ENCODE peak calls at places on chromosomes 4 and X, in five cellular contexts. One of them, this sample, is unnamed.

GRCh38 chr4:71472946-71473345 is 134.1 kb downstream of the SLC4A4 start:
- DNase-seq in H1: no peak
- DNase-seq in K562: no peak
- DNase-seq in SK-N-SH: no peak
- DNase-seq in HepG2: no peak
- DNase-seq in this sample: no peak

GRCh38 chr4:147732516-147733193 is 767 bp downstream of the ARHGAP10 start:
- DNase-seq in H1: no peak
- DNase-seq in K562: no peak
- DNase-seq in SK-N-SH: peak
- DNase-seq in HepG2: no peak
- DNase-seq in this sample: peak

GRCh38 chr4:41448935-41449334 is 89.0 kb upstream of the LIMCH1 start:
- DNase-seq in H1: no peak
- DNase-seq in K562: peak
- DNase-seq in SK-N-SH: no peak
- DNase-seq in HepG2: peak
- DNase-seq in this sample: no peak

GRCh38 chr4:89438102-89438831 is 130.7 kb upstream of the GPRIN3 start:
- DNase-seq in H1: peak
- DNase-seq in K562: peak
- DNase-seq in SK-N-SH: peak
- DNase-seq in HepG2: peak
- DNase-seq in this sample: peak

GRCh38 chr4:914531-914930 is 17.6 kb downstream of the GAK start:
- DNase-seq in H1: no peak
- DNase-seq in K562: no peak
- DNase-seq in SK-N-SH: no peak
- DNase-seq in HepG2: no peak
- DNase-seq in this sample: no peak

GRCh38 chr4:167233523-167234387 is 539 bp downstream of the SPOCK3 start:
- DNase-seq in H1: no peak
- DNase-seq in K562: no peak
- DNase-seq in SK-N-SH: peak
- DNase-seq in HepG2: no peak
- DNase-seq in this sample: no peak

GRCh38 chrX:69314436-69315348 is 149.4 kb upstream of the PJA1 start:
- DNase-seq in H1: no peak
- DNase-seq in K562: no peak
- DNase-seq in SK-N-SH: peak
- DNase-seq in HepG2: no peak
- DNase-seq in this sample: peak

GRCh38 chrX:10259716-10260115 is 102.9 kb downstream of the CLCN4 start:
- DNase-seq in H1: no peak
- DNase-seq in K562: no peak
- DNase-seq in SK-N-SH: no peak
- DNase-seq in HepG2: no peak
- DNase-seq in this sample: no peak

GRCh38 chr4:168163106-168163505 is 70.8 kb downstream of the ANXA10 start:
- DNase-seq in H1: no peak
- DNase-seq in K562: no peak
- DNase-seq in SK-N-SH: no peak
- DNase-seq in HepG2: no peak
- DNase-seq in this sample: no peak

GRCh38 chr4:72567821-72568620 is 1.0 kb downstream of the ADAMTS3 start:
- DNase-seq in H1: peak
- DNase-seq in K562: peak
- DNase-seq in SK-N-SH: peak
- DNase-seq in HepG2: peak
- DNase-seq in this sample: peak

GRCh38 chr4:74111990-74112389 is 13.0 kb upstream of the CXCL2 start:
- DNase-seq in H1: no peak
- DNase-seq in K562: no peak
- DNase-seq in SK-N-SH: no peak
- DNase-seq in HepG2: no peak
- DNase-seq in this sample: no peak

GRCh38 chrX:23854122-23854521 is 53.6 kb downstream of the APOO start:
- DNase-seq in H1: no peak
- DNase-seq in K562: no peak
- DNase-seq in SK-N-SH: no peak
- DNase-seq in HepG2: no peak
- DNase-seq in this sample: no peak

GRCh38 chr4:6855692-6856297 is 53.8 kb upstream of the TBC1D14 start:
- DNase-seq in H1: no peak
- DNase-seq in K562: peak
- DNase-seq in SK-N-SH: no peak
- DNase-seq in HepG2: peak
- DNase-seq in this sample: no peak

GRCh38 chrX:17559728-17560379 is 177.4 kb upstream of the SCML1 start:
- DNase-seq in H1: no peak
- DNase-seq in K562: no peak
- DNase-seq in SK-N-SH: no peak
- DNase-seq in HepG2: no peak
- DNase-seq in this sample: no peak

GRCh38 chr4:55819634-55820033 is at the start of gene EXOC1L:
- DNase-seq in H1: peak
- DNase-seq in K562: peak
- DNase-seq in SK-N-SH: peak
- DNase-seq in HepG2: peak
- DNase-seq in this sample: no peak

GRCh38 chr4:140935259-140935658 is 179.1 kb upstream of the TBC1D9 start:
- DNase-seq in H1: no peak
- DNase-seq in K562: no peak
- DNase-seq in SK-N-SH: peak
- DNase-seq in HepG2: no peak
- DNase-seq in this sample: no peak

GRCh38 chrX:133653363-133653762 is 238.1 kb upstream of the GPC4 start:
- DNase-seq in H1: no peak
- DNase-seq in K562: no peak
- DNase-seq in SK-N-SH: no peak
- DNase-seq in HepG2: no peak
- DNase-seq in this sample: no peak

GRCh38 chr4:26369132-26370036 is 48.6 kb downstream of the RBPJ start:
- DNase-seq in H1: no peak
- DNase-seq in K562: no peak
- DNase-seq in SK-N-SH: no peak
- DNase-seq in HepG2: no peak
- DNase-seq in this sample: no peak

GRCh38 chr4:38275331-38275821 is 315.2 kb downstream of the PTTG2 start:
- DNase-seq in H1: no peak
- DNase-seq in K562: no peak
- DNase-seq in SK-N-SH: no peak
- DNase-seq in HepG2: peak
- DNase-seq in this sample: peak
- TF ChIP-seq JUND in H1: no peak
- TF ChIP-seq JUND in K562: no peak
- TF ChIP-seq JUND in SK-N-SH: no peak
- TF ChIP-seq JUND in HepG2: no peak
- TF ChIP-seq JUND in this sample: no peak

DNA sequence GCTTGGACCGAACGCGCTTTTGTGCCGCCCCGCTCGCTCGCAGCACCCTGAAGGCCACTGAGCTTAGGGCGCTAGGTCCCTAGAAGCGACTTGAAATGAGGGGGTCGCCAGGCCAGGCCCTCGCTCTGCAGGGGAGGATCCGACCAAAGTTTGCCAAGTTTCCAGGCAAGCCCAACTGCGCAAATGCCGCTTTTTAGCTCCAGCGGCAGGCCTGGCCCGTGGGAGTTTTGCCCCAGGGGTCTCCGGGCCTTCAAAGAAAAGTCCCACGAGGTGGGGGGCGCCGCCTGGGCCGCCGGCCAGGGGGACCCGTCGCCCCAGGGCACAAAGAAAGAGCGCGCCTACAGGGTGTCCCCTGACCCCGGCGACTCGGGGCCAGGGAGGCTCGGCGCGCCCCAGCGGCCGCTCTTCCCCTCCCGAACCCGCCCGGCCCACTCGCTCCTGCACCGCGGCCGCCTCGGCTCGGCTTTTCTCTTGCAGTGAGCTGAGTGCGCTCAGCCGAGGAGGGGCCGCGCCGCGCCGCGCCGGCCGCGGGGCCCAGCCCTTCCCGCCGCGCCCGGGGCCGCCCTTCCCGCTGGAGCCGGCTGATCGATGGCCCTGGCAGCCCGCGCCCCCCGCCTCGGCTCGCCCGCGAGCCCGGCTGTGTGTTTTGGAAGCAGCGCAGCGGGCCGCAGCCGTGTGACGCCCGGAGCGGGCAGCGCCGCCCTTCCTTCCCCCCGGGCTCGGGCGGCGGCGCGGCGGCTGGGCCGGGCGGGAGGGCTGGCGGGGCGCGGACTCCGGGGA is 788 bp upstream of the KLF3 start:
- DNase-seq in H1: no peak
- DNase-seq in K562: peak
- DNase-seq in SK-N-SH: no peak
- DNase-seq in HepG2: no peak
- DNase-seq in this sample: no peak
- TF ChIP-seq JUND in H1: no peak
- TF ChIP-seq JUND in K562: no peak
- TF ChIP-seq JUND in SK-N-SH: no peak
- TF ChIP-seq JUND in HepG2: no peak
- TF ChIP-seq JUND in this sample: no peak

DNA sequence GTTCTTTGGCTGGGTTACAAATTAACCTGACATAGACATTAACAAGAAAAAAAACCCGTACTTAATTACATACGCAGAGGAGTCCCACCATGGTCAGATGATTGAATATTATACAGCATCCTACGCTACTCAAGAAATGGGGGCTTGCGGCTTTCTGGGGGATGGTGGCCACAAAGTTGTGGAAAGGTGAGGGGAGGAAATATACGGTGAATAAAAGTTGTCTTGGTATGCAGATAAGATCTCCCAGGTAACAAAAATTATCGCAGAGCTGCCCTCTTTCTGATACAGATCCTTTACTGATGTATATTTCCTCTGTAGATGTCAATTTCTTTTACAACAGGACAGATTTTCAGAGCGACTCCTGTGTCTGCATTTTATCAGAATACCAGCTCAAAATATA is 890 bp downstream of the DCAF16 start:
- DNase-seq in H1: no peak
- DNase-seq in K562: peak
- DNase-seq in SK-N-SH: no peak
- DNase-seq in HepG2: peak
- DNase-seq in this sample: no peak
- TF ChIP-seq JUND in H1: no peak
- TF ChIP-seq JUND in K562: no peak
- TF ChIP-seq JUND in SK-N-SH: no peak
- TF ChIP-seq JUND in HepG2: no peak
- TF ChIP-seq JUND in this sample: no peak

GRCh38 chr4:44446801-44447562 is 1.6 kb downstream of the KCTD8 start:
- DNase-seq in H1: no peak
- DNase-seq in K562: no peak
- DNase-seq in SK-N-SH: peak
- DNase-seq in HepG2: no peak
- DNase-seq in this sample: no peak
- TF ChIP-seq JUND in H1: no peak
- TF ChIP-seq JUND in K562: no peak
- TF ChIP-seq JUND in SK-N-SH: no peak
- TF ChIP-seq JUND in HepG2: no peak
- TF ChIP-seq JUND in this sample: no peak

DNA sequence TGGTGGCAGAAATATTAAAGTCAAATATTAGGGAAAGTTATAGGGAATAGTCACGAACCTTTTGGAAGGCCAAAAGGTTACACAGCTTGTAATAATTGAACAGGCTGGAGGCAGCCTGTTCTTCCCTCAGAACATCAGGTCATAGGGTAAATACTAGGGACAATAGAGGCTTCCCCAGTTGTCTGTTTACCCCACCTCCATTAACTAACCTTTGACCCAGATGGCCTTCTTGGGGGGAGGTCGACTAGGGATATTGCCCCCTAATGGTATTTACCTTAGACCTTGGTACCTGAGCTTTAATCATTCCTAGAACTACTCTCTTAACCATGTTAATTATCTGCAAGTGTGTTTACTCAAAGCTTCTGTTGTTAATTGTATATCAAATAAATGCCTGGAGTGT is 26.0 kb downstream of the C4orf17 start:
- DNase-seq in H1: no peak
- DNase-seq in K562: no peak
- DNase-seq in SK-N-SH: no peak
- DNase-seq in HepG2: peak
- DNase-seq in this sample: no peak
- TF ChIP-seq JUND in H1: no peak
- TF ChIP-seq JUND in K562: no peak
- TF ChIP-seq JUND in SK-N-SH: no peak
- TF ChIP-seq JUND in HepG2: no peak
- TF ChIP-seq JUND in this sample: no peak

DNA sequence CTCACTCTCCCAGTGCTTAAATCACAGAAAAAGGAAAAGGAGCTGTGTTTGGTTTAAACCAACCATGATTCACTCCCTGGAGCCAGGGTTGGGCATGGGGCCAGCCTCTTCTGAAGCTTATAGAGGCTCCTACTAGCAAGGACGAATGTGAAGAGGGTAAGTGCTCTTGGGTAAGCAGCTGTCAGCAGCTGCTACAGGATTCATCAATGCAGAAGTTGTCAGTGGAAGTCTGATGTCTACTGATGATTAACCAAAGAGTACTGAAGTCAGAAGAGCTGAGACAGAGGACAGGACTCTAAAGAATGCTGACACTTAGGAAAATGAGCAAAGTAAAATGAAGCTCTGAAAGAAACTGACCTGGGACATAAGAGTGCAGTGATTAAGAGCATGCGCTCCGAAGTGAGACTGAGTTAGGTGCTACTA is 32.7 kb upstream of the JADE1 start:
- DNase-seq in H1: no peak
- DNase-seq in K562: no peak
- DNase-seq in SK-N-SH: no peak
- DNase-seq in HepG2: no peak
- DNase-seq in this sample: no peak
- TF ChIP-seq JUND in H1: no peak
- TF ChIP-seq JUND in K562: no peak
- TF ChIP-seq JUND in SK-N-SH: peak
- TF ChIP-seq JUND in HepG2: no peak
- TF ChIP-seq JUND in this sample: no peak

GRCh38 chr4:8505229-8505628 is 64.7 kb downstream of the TRMT44 start:
- DNase-seq in H1: no peak
- DNase-seq in K562: no peak
- DNase-seq in SK-N-SH: no peak
- DNase-seq in HepG2: no peak
- DNase-seq in this sample: no peak
- TF ChIP-seq JUND in H1: no peak
- TF ChIP-seq JUND in K562: no peak
- TF ChIP-seq JUND in SK-N-SH: no peak
- TF ChIP-seq JUND in HepG2: no peak
- TF ChIP-seq JUND in this sample: no peak

This sample was measured in T47D.